ENCODE peak calls at places on chromosomes 13 and 19, in seven cellular contexts. One of them, this sample, is unnamed.

GRCh38 chr19:29378543-29379105 is 147.2 kb upstream of the VSTM2B start:
- DNase-seq in endodermal cell: peak
- DNase-seq in body of pancreas: no peak
- DNase-seq in ovary: no peak
- DNase-seq in astrocyte of the spinal cord: no peak
- DNase-seq in CD8-positive, alpha-beta T cell: no peak
- DNase-seq in astrocyte: no peak
- DNase-seq in this sample: no peak

GRCh38 chr13:56953965-56954364 is 186.8 kb upstream of the PRR20A start:
- DNase-seq in endodermal cell: no peak
- DNase-seq in body of pancreas: no peak
- DNase-seq in ovary: no peak
- DNase-seq in astrocyte of the spinal cord: no peak
- DNase-seq in CD8-positive, alpha-beta T cell: no peak
- DNase-seq in astrocyte: no peak
- DNase-seq in this sample: no peak

GRCh38 chr19:18603958-18604819 is 2.4 kb downstream of the CRLF1 start:
- DNase-seq in endodermal cell: peak
- DNase-seq in body of pancreas: no peak
- DNase-seq in ovary: no peak
- DNase-seq in astrocyte of the spinal cord: no peak
- DNase-seq in CD8-positive, alpha-beta T cell: no peak
- DNase-seq in astrocyte: no peak
- DNase-seq in this sample: no peak

GRCh38 chr19:44401108-44401786 is at the start of gene ZNF285:
- DNase-seq in endodermal cell: peak
- DNase-seq in body of pancreas: peak
- DNase-seq in ovary: peak
- DNase-seq in astrocyte of the spinal cord: peak
- DNase-seq in CD8-positive, alpha-beta T cell: peak
- DNase-seq in astrocyte: peak
- DNase-seq in this sample: peak

GRCh38 chr19:1655131-1655981 is 2.9 kb upstream of the TCF3 start:
- DNase-seq in endodermal cell: no peak
- DNase-seq in body of pancreas: no peak
- DNase-seq in ovary: no peak
- DNase-seq in astrocyte of the spinal cord: no peak
- DNase-seq in CD8-positive, alpha-beta T cell: no peak
- DNase-seq in astrocyte: no peak
- DNase-seq in this sample: no peak

GRCh38 chr19:36182612-36183454 is 30.6 kb upstream of the COX7A1 start:
- DNase-seq in endodermal cell: peak
- DNase-seq in body of pancreas: no peak
- DNase-seq in ovary: no peak
- DNase-seq in astrocyte of the spinal cord: peak
- DNase-seq in CD8-positive, alpha-beta T cell: no peak
- DNase-seq in astrocyte: peak
- DNase-seq in this sample: no peak

GRCh38 chr13:47798906-47799305 is 202.2 kb downstream of the SUCLA2 start:
- DNase-seq in endodermal cell: no peak
- DNase-seq in body of pancreas: no peak
- DNase-seq in ovary: no peak
- DNase-seq in astrocyte of the spinal cord: peak
- DNase-seq in CD8-positive, alpha-beta T cell: no peak
- DNase-seq in astrocyte: no peak
- DNase-seq in this sample: no peak

GRCh38 chr13:24264976-24265375 is 44.4 kb upstream of the C1QTNF9 start:
- DNase-seq in endodermal cell: no peak
- DNase-seq in body of pancreas: no peak
- DNase-seq in ovary: peak
- DNase-seq in astrocyte of the spinal cord: no peak
- DNase-seq in CD8-positive, alpha-beta T cell: peak
- DNase-seq in astrocyte: no peak
- DNase-seq in this sample: no peak

GRCh38 chr19:19146000-19146608 is 7.8 kb upstream of the TMEM161A start:
- DNase-seq in endodermal cell: peak
- DNase-seq in body of pancreas: peak
- DNase-seq in ovary: peak
- DNase-seq in astrocyte of the spinal cord: peak
- DNase-seq in CD8-positive, alpha-beta T cell: peak
- DNase-seq in astrocyte: no peak
- DNase-seq in this sample: peak

GRCh38 chr19:56838930-56839664 is 1.4 kb downstream of the PEG3 start:
- DNase-seq in endodermal cell: no peak
- DNase-seq in body of pancreas: peak
- DNase-seq in ovary: peak
- DNase-seq in astrocyte of the spinal cord: peak
- DNase-seq in CD8-positive, alpha-beta T cell: no peak
- DNase-seq in astrocyte: peak
- DNase-seq in this sample: no peak

GRCh38 chr19:2575734-2576481 is 100.0 kb downstream of the GADD45B start:
- DNase-seq in endodermal cell: peak
- DNase-seq in body of pancreas: peak
- DNase-seq in ovary: peak
- DNase-seq in astrocyte of the spinal cord: peak
- DNase-seq in CD8-positive, alpha-beta T cell: no peak
- DNase-seq in astrocyte: no peak
- DNase-seq in this sample: no peak

GRCh38 chr13:32075150-32075851 is 43.7 kb downstream of the FRY start:
- DNase-seq in endodermal cell: no peak
- DNase-seq in body of pancreas: no peak
- DNase-seq in ovary: no peak
- DNase-seq in astrocyte of the spinal cord: no peak
- DNase-seq in CD8-positive, alpha-beta T cell: no peak
- DNase-seq in astrocyte: no peak
- DNase-seq in this sample: no peak

DNA sequence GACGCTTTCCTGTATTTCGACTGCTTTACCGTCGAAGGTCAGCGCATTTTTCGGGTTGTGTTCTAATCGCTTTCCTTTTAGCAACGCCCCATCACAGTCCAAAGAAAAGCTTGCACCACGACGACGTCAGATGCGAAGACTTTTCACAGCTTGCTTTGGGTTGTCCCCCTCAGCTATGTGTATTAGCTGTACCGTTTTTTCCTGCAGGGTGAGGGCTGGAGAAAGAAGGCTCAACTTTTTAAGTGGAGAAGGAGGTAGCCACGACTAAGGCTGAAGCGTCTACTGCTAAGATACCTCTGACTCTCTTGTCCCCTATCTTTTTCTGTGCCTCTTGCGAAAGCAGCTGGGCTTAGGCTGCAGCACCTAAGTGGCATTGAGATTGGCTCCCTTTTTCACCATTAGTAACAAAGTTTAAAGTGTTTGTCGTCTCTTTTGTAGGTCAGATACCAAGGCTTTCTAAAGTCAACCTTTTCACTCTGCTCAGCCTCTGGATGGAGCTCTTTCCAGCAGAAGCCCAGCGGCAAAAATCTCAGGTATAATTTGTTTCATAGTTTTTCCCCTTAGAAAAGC is 793 bp downstream of the CDADC1 start:
- DNase-seq in endodermal cell: no peak
- DNase-seq in body of pancreas: no peak
- DNase-seq in ovary: no peak
- DNase-seq in astrocyte of the spinal cord: peak
- DNase-seq in CD8-positive, alpha-beta T cell: no peak
- DNase-seq in astrocyte: peak
- DNase-seq in this sample: no peak
- TF ChIP-seq CTCF in endodermal cell: peak
- TF ChIP-seq CTCF in body of pancreas: no peak
- TF ChIP-seq CTCF in ovary: no peak
- TF ChIP-seq CTCF in astrocyte of the spinal cord: peak
- TF ChIP-seq CTCF in CD8-positive, alpha-beta T cell: no peak
- TF ChIP-seq CTCF in astrocyte: peak
- TF ChIP-seq CTCF in this sample: no peak

GRCh38 chr13:114146629-114147028 is 14.2 kb upstream of the RASA3 start:
- DNase-seq in endodermal cell: peak
- DNase-seq in body of pancreas: no peak
- DNase-seq in ovary: peak
- DNase-seq in astrocyte of the spinal cord: no peak
- DNase-seq in CD8-positive, alpha-beta T cell: no peak
- DNase-seq in astrocyte: no peak
- DNase-seq in this sample: no peak
- TF ChIP-seq CTCF in endodermal cell: peak
- TF ChIP-seq CTCF in body of pancreas: no peak
- TF ChIP-seq CTCF in ovary: no peak
- TF ChIP-seq CTCF in astrocyte of the spinal cord: peak
- TF ChIP-seq CTCF in CD8-positive, alpha-beta T cell: no peak
- TF ChIP-seq CTCF in astrocyte: no peak
- TF ChIP-seq CTCF in this sample: no peak

GRCh38 chr13:114110091-114110829 is 22.2 kb downstream of the RASA3 start:
- DNase-seq in endodermal cell: peak
- DNase-seq in body of pancreas: peak
- DNase-seq in ovary: no peak
- DNase-seq in astrocyte of the spinal cord: peak
- DNase-seq in CD8-positive, alpha-beta T cell: peak
- DNase-seq in astrocyte: no peak
- DNase-seq in this sample: no peak
- TF ChIP-seq CTCF in endodermal cell: peak
- TF ChIP-seq CTCF in body of pancreas: no peak
- TF ChIP-seq CTCF in ovary: no peak
- TF ChIP-seq CTCF in astrocyte of the spinal cord: peak
- TF ChIP-seq CTCF in CD8-positive, alpha-beta T cell: peak
- TF ChIP-seq CTCF in astrocyte: no peak
- TF ChIP-seq CTCF in this sample: no peak

GRCh38 chr19:47603706-47604310 is 5.1 kb upstream of the BICRA start:
- DNase-seq in endodermal cell: no peak
- DNase-seq in body of pancreas: no peak
- DNase-seq in ovary: no peak
- DNase-seq in astrocyte of the spinal cord: no peak
- DNase-seq in CD8-positive, alpha-beta T cell: no peak
- DNase-seq in astrocyte: no peak
- DNase-seq in this sample: no peak

GRCh38 chr19:47598407-47599349 is 10.3 kb upstream of the BICRA start:
- DNase-seq in endodermal cell: peak
- DNase-seq in body of pancreas: peak
- DNase-seq in ovary: peak
- DNase-seq in astrocyte of the spinal cord: peak
- DNase-seq in CD8-positive, alpha-beta T cell: no peak
- DNase-seq in astrocyte: peak
- DNase-seq in this sample: no peak

GRCh38 chr19:47601180-47601904 is 7.6 kb upstream of the BICRA start:
- DNase-seq in endodermal cell: peak
- DNase-seq in body of pancreas: peak
- DNase-seq in ovary: no peak
- DNase-seq in astrocyte of the spinal cord: no peak
- DNase-seq in CD8-positive, alpha-beta T cell: no peak
- DNase-seq in astrocyte: no peak
- DNase-seq in this sample: no peak

GRCh38 chr19:47595937-47596336 is 13.0 kb upstream of the BICRA start:
- DNase-seq in endodermal cell: no peak
- DNase-seq in body of pancreas: no peak
- DNase-seq in ovary: no peak
- DNase-seq in astrocyte of the spinal cord: no peak
- DNase-seq in CD8-positive, alpha-beta T cell: no peak
- DNase-seq in astrocyte: no peak
- DNase-seq in this sample: no peak

DNA sequence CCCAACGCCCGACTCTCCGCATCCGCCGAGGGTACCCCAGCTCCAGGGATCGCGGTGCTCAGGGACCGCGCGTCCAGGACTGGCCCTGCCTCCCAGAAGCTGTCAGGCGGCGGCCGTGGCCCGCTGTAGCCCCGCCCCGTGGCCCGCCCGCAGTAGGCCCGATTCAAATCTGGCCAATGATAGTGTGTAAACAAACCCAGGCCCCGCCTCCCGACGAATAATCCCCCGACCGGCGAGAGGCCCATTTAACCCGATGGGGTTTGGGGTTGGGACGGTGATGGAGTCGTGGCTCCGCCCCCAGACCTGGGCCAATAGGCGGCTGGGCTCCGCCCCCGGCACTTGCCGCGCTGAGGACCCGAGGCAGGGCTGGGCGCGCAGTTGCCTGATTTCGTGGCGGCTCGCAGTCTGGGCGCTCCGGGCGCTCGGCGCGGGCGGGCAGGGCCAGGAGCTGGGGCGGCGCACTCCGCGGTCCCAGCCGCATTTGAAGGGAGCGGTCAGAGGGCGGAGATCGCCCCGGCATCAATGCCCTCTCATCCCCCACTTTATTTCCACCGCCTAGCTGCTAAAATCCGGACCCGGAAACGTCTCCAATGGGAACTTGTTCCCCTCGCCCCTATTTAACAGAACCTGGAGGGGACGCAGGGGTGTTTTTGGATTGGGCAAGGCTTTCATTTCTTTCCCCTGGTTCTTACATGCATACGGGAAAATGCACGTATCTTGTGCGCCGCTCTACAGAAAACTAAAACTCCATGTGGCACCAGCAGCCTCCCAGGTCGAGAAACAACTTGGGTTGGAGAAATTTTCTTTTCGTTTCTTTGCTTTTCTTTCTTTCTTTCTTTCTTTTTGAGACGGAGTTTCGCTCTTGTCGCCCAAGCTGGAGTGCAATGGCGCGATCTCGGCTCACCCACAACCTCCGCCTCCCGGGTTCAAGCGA is 8.4 kb upstream of the BICRA start:
- DNase-seq in endodermal cell: peak
- DNase-seq in body of pancreas: peak
- DNase-seq in ovary: peak
- DNase-seq in astrocyte of the spinal cord: peak
- DNase-seq in CD8-positive, alpha-beta T cell: peak
- DNase-seq in astrocyte: peak
- DNase-seq in this sample: peak
- TF ChIP-seq CTCF in endodermal cell: no peak
- TF ChIP-seq CTCF in body of pancreas: peak
- TF ChIP-seq CTCF in ovary: no peak
- TF ChIP-seq CTCF in astrocyte of the spinal cord: no peak
- TF ChIP-seq CTCF in CD8-positive, alpha-beta T cell: no peak
- TF ChIP-seq CTCF in astrocyte: no peak
- TF ChIP-seq CTCF in this sample: no peak